ENCODE peak calls at places on chromosome 7, in four cellular contexts. O is lower lobe of right lung, S is fibroblast of the aortic adventitia, K is cardiac muscle cell. E is an unnamed sample.

GRCh38 chr7:68203246-68203645 is 1206.6 kb downstream of the TYW1 start:
- DNase-seq in O (no peak), S (no peak), K (no peak), E (no peak)

GRCh38 chr7:157587487-157588270 is 250.9 kb downstream of the DNAJB6 start:
- DNase-seq in O (no peak), S (no peak), K (no peak), E (no peak)

GRCh38 chr7:141012044-141012685 is 2.6 kb downstream of the MRPS33 start:
- DNase-seq in O (peak), S (peak), K (peak), E (peak)

GRCh38 chr7:46387646-46388045 is 466.6 kb upstream of the IGFBP3 start:
- DNase-seq in O (no peak), S (peak), K (no peak), E (no peak)

GRCh38 chr7:41579961-41580935 is 122.6 kb downstream of the INHBA start:
- DNase-seq in O (no peak), S (peak), K (no peak), E (no peak)

GRCh38 chr7:120665068-120665467 is 192.9 kb downstream of the TSPAN12 start:
- DNase-seq in O (no peak), S (no peak), K (no peak), E (no peak)

GRCh38 chr7:55258631-55259030 is 106.5 kb upstream of the LANCL2 start:
- DNase-seq in O (no peak), S (no peak), K (no peak), E (no peak)

GRCh38 chr7:91164948-91165845 is 99.0 kb upstream of the FZD1 start:
- DNase-seq in O (no peak), S (peak), K (no peak), E (peak)

GRCh38 chr7:123643495-123644428 is 11.9 kb upstream of the LMOD2 start:
- DNase-seq in O (no peak), S (peak), K (peak), E (no peak)

GRCh38 chr7:151351027-151351426 is 9.4 kb downstream of the NUB1 start:
- DNase-seq in O (no peak), S (no peak), K (peak), E (peak)

GRCh38 chr7:74164985-74165456 is 9.1 kb upstream of the EIF4H start:
- DNase-seq in O (no peak), S (no peak), K (peak), E (no peak)

GRCh38 chr7:27117687-27118491 is 12.7 kb downstream of the HOXA4 start:
- DNase-seq in O (no peak), S (peak), K (no peak), E (no peak)

GRCh38 chr7:78443811-78444210 is 645.2 kb downstream of the PHTF2 start:
- DNase-seq in O (no peak), S (no peak), K (no peak), E (no peak)

GRCh38 chr7:77426521-77427051 is 10.4 kb upstream of the GSAP start:
- DNase-seq in O (no peak), S (peak), K (peak), E (no peak)

GRCh38 chr7:149529136-149529718 is 31.6 kb upstream of the ZNF746 start:
- DNase-seq in O (no peak), S (peak), K (peak), E (no peak)

GRCh38 chr7:82443044-82443800 is at the start of gene CACNA2D1:
- DNase-seq in O (no peak), S (peak), K (peak), E (peak)

GRCh38 chr7:76057813-76058145 is 9.9 kb downstream of the MDH2 start:
- DNase-seq in O (no peak), S (no peak), K (no peak), E (no peak)

GRCh38 chr7:30378275-30378674 is 93.9 kb downstream of the ZNRF2 start:
- DNase-seq in O (no peak), S (no peak), K (no peak), E (no peak)

GRCh38 chr7:41637051-41637450 is 65.8 kb downstream of the INHBA start:
- DNase-seq in O (no peak), S (peak), K (no peak), E (no peak)

GRCh38 chr7:148973256-148973655 is 55.0 kb downstream of the PDIA4 start:
- DNase-seq in O (no peak), S (no peak), K (no peak), E (no peak)

GRCh38 chr7:102211590-102212550 is 74.8 kb upstream of the SH2B2 start:
- DNase-seq in O (no peak), S (no peak), K (no peak), E (peak)

GRCh38 chr7:158595068-158595467 is 7.4 kb upstream of the PTPRN2 start:
- DNase-seq in O (no peak), S (peak), K (no peak), E (peak)

GRCh38 chr7:86963599-86964230 is 95.7 kb downstream of the ELAPOR2 start:
- DNase-seq in O (no peak), S (peak), K (no peak), E (peak)

GRCh38 chr7:20193242-20193777 is 23.9 kb downstream of the MACC1 start:
- DNase-seq in O (no peak), S (peak), K (no peak), E (peak)

GRCh38 chr7:80467069-80467468 is 44.8 kb downstream of the GNAT3 start:
- DNase-seq in O (no peak), S (no peak), K (peak), E (no peak)

GRCh38 chr7:7944619-7945282 is 23.8 kb upstream of the GLCCI1 start:
- DNase-seq in O (no peak), S (no peak), K (no peak), E (peak)

GRCh38 chr7:130957140-130957513 is 223.1 kb upstream of the KLF14 start:
- DNase-seq in O (no peak), S (no peak), K (no peak), E (no peak)

GRCh38 chr7:130959743-130960207 is 225.8 kb upstream of the KLF14 start:
- DNase-seq in O (no peak), S (peak), K (no peak), E (peak)

GRCh38 chr7:130960208-130960988 is 226.4 kb upstream of the KLF14 start:
- DNase-seq in O (no peak), S (peak), K (no peak), E (peak)

GRCh38 chr7:130957722-130958360 is 223.8 kb upstream of the KLF14 start:
- DNase-seq in O (no peak), S (no peak), K (no peak), E (no peak)

DNA sequence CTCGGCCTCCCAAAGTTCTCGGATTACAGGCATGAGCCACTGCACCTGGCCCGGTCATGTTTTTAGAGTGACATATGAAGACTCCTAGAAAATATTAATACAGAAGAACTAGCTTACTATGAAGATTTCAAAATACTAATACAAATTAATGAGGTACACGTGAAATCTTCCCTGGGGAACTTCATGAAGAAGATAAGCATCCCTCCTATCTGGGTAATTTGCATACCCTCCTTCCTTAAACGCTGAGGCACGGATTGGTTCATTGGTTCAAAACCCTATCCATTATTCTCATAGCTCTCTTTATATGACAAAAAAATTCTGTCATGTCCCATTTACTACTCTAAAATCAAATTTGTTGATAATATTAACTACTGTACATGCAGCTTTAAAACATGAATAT is 224.8 kb upstream of the KLF14 start:
- DNase-seq in O (no peak), S (peak), K (no peak), E (no peak)
- H3K4me3 ChIP-seq in O (no peak), S (peak), K (no peak), E (peak)

DNA sequence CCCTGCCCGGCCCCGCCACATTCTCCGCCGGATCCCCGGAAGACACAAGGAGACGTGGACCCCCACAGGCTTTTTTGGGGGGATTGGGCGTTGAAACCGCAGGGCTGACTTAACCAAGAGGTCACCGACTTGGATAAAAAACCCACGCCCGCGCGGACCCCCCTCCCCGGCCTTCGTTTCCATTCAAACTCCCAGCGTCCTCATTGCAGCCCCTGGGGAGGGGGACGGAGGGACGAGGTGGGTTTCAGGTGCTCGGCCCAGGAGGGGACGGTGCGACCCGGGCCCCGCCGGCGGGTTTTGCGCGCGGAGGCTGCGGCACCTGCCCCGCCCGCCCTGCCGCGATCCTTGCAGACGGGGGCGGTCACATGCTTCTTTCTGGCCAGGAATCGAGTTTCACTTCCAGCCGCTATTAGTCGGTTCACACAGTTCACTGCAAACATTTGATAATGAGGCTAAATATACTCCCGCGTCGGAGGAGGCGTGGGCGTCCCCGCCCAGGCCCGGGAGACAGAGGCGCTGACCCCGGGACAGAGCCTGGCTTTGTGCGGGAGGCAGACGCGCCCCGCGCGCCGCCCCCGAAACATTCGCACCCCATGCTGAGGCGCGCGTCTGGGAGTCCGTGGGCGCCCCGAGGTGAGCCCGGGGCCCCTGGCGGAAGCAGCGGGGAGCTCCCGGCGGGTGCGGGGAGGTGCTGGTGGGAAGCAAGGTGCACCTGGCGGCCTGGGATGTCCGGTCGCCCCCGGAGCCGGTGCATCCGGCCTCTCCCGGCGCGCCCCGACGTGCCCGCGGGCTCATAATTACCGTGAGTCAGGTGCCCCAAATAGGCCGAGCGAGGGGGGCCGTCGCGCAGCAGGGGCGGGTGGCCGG is 2.7 kb upstream of the PDGFA start:
- DNase-seq in O (no peak), S (peak), K (peak), E (peak)
- TF ChIP-seq CTCF in O (no peak), S (no peak), K (no peak), E (no peak)

DNA sequence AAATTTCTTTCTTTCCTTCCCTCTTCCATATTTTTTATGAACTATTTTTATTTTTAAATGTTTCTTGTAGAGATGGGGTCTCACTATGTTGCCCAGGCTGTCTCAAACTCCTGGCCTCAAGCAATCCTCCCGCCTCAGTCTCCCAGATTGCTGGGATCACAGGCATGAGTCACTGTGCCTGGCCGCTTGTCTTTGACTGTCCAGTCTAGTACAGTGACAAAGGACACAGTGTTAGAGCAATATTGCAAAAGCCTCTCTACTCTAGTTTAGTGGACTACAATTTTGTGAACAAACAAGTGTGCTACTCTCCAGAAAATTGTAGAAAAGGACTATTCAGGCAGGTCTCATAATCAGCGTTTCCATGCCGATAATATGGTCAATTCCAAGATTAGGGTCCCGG is 11.0 kb downstream of the CPA4 start:
- DNase-seq in O (no peak), S (no peak), K (no peak), E (no peak)
- H3K4me3 ChIP-seq in O (no peak), S (no peak), K (no peak), E (no peak)

GRCh38 chr7:17474724-17475344 is 176.4 kb downstream of the AHR start:
- DNase-seq in O (no peak), S (no peak), K (no peak), E (no peak)
- TF ChIP-seq CTCF in O (no peak), S (peak), K (peak), E (no peak)

GRCh38 chr7:21430575-21430954 is 2.7 kb downstream of the SP4 start:
- DNase-seq in O (no peak), S (no peak), K (no peak), E (peak)

GRCh38 chr7:21427861-21428641 is at the start of gene SP4:
- DNase-seq in O (peak), S (peak), K (peak), E (peak)

GRCh38 chr7:21429786-21430574 is 2.1 kb downstream of the SP4 start:
- DNase-seq in O (no peak), S (no peak), K (no peak), E (no peak)

GRCh38 chr7:21428642-21428941 is 709 bp downstream of the SP4 start:
- DNase-seq in O (peak), S (no peak), K (no peak), E (no peak)

DNA sequence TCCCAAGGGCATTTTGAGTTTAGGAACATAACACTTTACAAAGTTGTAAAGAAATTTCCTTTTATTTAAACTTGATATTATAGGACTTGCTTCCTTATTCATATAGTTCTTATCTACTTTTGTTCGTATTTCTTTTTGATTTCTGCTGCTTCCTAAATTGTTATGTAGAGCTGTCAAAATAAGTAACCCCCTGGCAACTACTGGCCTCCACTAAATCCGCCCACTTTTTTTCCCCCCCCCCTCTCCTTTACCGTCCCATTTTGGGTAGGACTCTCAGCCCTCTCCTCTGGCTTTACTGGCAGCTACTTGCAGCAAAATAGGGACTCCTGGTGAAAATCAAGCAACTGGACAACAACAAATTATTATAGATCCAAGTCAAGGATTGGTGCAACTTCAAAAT is 1.1 kb downstream of the SP4 start:
- DNase-seq in O (no peak), S (peak), K (no peak), E (no peak)
- H3K4me3 ChIP-seq in O (peak), S (peak), K (peak), E (peak)

GRCh38 chr7:139016931-139017511 is 18.8 kb downstream of the ZC3HAV1L start:
- DNase-seq in O (no peak), S (peak), K (peak), E (peak)
- TF ChIP-seq CTCF in O (peak), S (peak), K (peak), E (peak)

GRCh38 chr7:367351-367841 is 77.4 kb downstream of the FOXL3 start:
- DNase-seq in O (peak), S (no peak), K (no peak), E (no peak)

GRCh38 chr7:370775-371118 is 80.8 kb downstream of the FOXL3 start:
- DNase-seq in O (no peak), S (no peak), K (no peak), E (no peak)

GRCh38 chr7:369476-369980 is 79.6 kb downstream of the FOXL3 start:
- DNase-seq in O (no peak), S (no peak), K (no peak), E (no peak)

GRCh38 chr7:369981-370621 is 80.1 kb downstream of the FOXL3 start:
- DNase-seq in O (peak), S (no peak), K (no peak), E (no peak)

GRCh38 chr7:368651-369475 is 78.9 kb downstream of the FOXL3 start:
- DNase-seq in O (peak), S (no peak), K (no peak), E (no peak)
- H3K4me3 ChIP-seq in O (no peak), S (no peak), K (no peak), E (no peak)